ENCODE peak calls at places on chromosomes 12 and 14, in six cellular contexts. G is astrocyte of the spinal cord, A is HFF-Myc, E is mucosa of descending colon, D is hepatocyte, K is upper lobe of left lung. X is an unnamed sample.

GRCh38 chr12:91931110-91931509 is 214.5 kb downstream of the BTG1 start:
- DNase-seq in E (peak), K (no peak), G (no peak), D (peak), A (no peak), X (no peak)

GRCh38 chr12:45726594-45727300 is 2.8 kb upstream of the ARID2 start:
- DNase-seq in E (peak), K (peak), A (no peak), G (peak), D (peak), X (peak)

GRCh38 chr12:100427078-100427477 is 46.6 kb upstream of the NR1H4 start:
- DNase-seq in G (peak), E (no peak), D (peak), A (peak), K (no peak), X (no peak)

GRCh38 chr12:23128462-23128861 is 503.5 kb downstream of the ETNK1 start:
- DNase-seq in K (no peak), G (no peak), D (no peak), E (no peak), A (no peak), X (no peak)

GRCh38 chr14:97408937-97409860 is 612.0 kb downstream of the VRK1 start:
- DNase-seq in E (no peak), D (no peak), A (no peak), K (no peak), G (no peak), X (no peak)

GRCh38 chr14:69877492-69877891 is 1.7 kb upstream of the SMOC1 start:
- DNase-seq in A (no peak), K (no peak), G (peak), E (no peak), D (peak), X (no peak)

GRCh38 chr12:1595690-1596347 is 1.4 kb upstream of the FBXL14 start:
- DNase-seq in D (no peak), K (no peak), G (peak), E (no peak), A (no peak), X (no peak)

GRCh38 chr14:99003646-99004045 is 268.4 kb downstream of the BCL11B start:
- DNase-seq in A (no peak), E (no peak), D (no peak), G (no peak), K (no peak), X (peak)

GRCh38 chr14:40122978-40123648 is 690.9 kb upstream of the FBXO33 start:
- DNase-seq in K (no peak), A (no peak), E (no peak), G (peak), D (no peak), X (no peak)

GRCh38 chr12:13790317-13790716 is 191.1 kb downstream of the GRIN2B start:
- DNase-seq in K (no peak), D (no peak), E (no peak), A (no peak), G (no peak), X (no peak)

GRCh38 chr14:48575772-48576171 is 900.4 kb upstream of the MDGA2 start:
- DNase-seq in D (no peak), K (no peak), E (no peak), G (no peak), A (no peak), X (no peak)

DNA sequence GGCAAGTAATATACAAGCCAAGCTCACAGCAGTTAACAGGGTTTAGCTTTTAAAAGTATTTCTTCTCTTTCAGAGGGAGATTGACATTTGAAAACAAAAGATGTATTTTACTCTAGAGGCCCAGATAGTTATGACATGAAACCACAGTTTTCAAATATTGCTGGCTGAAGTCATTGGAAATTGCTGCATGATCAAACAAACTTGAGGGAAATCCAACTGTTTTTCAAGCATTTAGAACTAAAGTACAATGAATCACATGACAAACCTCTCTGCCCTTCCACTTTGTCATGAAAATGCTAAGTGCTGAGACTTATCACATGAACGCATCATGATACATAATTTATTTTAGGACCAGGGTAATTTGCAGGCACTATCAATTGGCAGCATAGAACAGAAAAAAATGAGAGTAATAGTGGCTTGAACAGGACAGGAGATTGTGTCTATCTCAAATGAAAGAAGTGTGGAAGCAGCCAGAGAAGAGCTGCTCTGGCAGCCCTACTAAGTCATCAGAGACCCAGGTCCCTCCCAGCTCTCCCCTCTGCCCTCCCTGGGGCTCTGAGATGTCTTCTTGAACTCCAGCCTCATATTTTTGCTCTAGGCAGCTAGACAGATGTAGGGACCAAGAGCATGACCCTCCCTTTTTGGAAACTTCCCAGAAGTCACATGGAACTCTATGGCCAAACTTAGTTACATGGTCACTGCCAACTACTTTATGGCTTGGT is 90.1 kb upstream of the PELI2 start:
- DNase-seq in G (no peak), A (no peak), D (no peak), E (no peak), K (no peak), X (no peak)
- H3K4me3 ChIP-seq in G (no peak), A (no peak), D (no peak), E (no peak), K (no peak), X (no peak)

DNA sequence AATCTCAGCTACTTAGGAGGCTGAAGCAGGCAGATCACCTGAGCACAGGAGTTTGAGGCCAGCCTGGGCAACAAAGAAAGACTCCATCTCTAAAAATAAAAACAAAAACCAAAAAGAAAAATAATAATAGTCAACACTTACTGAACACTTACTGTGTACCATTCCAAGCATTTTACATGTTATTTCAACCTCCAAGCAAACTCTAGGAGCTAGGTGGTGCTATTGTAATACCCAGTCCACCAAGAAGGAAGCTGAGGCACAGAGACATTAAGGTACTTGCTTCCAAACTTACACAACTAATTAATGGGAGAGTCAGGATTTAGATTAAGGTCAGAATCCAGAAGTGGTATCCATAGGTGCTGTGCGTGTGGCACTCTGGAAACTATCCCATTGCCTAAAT is 13.7 kb upstream of the OR6J1 start:
- DNase-seq in G (peak), A (peak), E (no peak), D (no peak), K (no peak), X (no peak)
- TF ChIP-seq CTCF in G (peak), A (peak), E (no peak), D (peak), K (no peak), X (peak)

GRCh38 chr12:75389061-75389460 is 1.8 kb upstream of the GLIPR1L2 start:
- DNase-seq in A (peak), K (no peak), E (no peak), G (peak), D (no peak), X (no peak)

GRCh38 chr12:75390156-75390898 is 562 bp upstream of the GLIPR1L2 start:
- DNase-seq in E (no peak), G (no peak), A (no peak), D (no peak), K (no peak), X (no peak)

GRCh38 chr12:75389706-75390105 is 1.2 kb upstream of the GLIPR1L2 start:
- DNase-seq in K (no peak), G (no peak), A (no peak), E (no peak), D (no peak), X (no peak)

GRCh38 chr12:75390899-75391538 is at the start of gene GLIPR1L2:
- DNase-seq in D (peak), E (peak), K (peak), A (peak), G (peak), X (peak)
- H3K4me3 ChIP-seq in D (peak), E (peak), K (peak), A (peak), G (peak), X (peak)

DNA sequence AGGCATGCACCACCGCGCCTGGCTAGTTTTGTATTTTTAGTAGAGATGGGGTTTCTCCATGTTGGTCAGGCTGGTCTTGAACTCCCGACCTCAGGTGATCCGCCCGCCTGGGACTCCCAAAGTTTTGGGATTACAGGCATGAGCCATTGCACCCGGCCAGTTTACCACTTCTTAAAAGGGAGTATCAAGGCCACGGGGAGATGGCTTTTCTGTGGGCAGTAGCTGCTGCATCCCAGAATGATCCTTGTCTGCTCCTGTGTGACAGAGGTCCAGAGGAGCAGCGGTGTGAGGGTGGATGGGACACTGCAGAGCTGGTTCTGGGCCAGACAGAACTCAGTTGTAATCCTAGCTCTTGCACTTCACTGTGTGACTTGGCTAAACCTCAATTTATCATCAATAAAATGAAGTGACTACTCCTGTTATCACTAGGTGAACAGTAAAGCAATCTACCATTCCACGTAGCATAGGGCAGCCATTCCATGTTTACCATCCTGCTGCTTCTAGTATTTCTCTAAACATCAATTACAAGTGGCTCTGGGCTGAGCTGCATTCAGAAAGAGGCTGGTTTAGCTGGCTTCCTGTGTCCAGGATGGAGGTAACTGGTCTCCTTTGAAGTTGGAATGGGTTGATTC is 3.0 kb upstream of the NPFF start:
- DNase-seq in A (no peak), G (no peak), E (no peak), K (no peak), D (no peak), X (no peak)
- TF ChIP-seq CTCF in A (no peak), G (no peak), E (no peak), K (no peak), D (no peak), X (no peak)

X was measured in ascending aorta.